ENCODE peak calls at places on chromosome 18, in nine cellular contexts. One of them, this sample, is unnamed.

GRCh38 chr18:58202406-58202730 is 158.3 kb downstream of the NEDD4L start:
- DNase-seq in AG10803: peak
- DNase-seq in right atrium auricular region: no peak
- DNase-seq in fibroblast of the aortic adventitia: no peak
- DNase-seq in left ventricle myocardium inferior: no peak
- DNase-seq in H9: no peak
- DNase-seq in psoas muscle: no peak
- DNase-seq in fibroblast of mammary gland: no peak
- DNase-seq in fibroblast of pulmonary artery: no peak
- DNase-seq in this sample: no peak

GRCh38 chr18:36284671-36285295 is 12.7 kb upstream of the FHOD3 start:
- DNase-seq in H9: peak
- DNase-seq in fibroblast of mammary gland: peak
- DNase-seq in fibroblast of pulmonary artery: peak
- DNase-seq in right atrium auricular region: no peak
- DNase-seq in left ventricle myocardium inferior: no peak
- DNase-seq in AG10803: peak
- DNase-seq in psoas muscle: no peak
- DNase-seq in fibroblast of the aortic adventitia: peak
- DNase-seq in this sample: no peak

GRCh38 chr18:60082790-60083189 is 183.0 kb downstream of the PMAIP1 start:
- DNase-seq in psoas muscle: no peak
- DNase-seq in left ventricle myocardium inferior: no peak
- DNase-seq in fibroblast of pulmonary artery: no peak
- DNase-seq in fibroblast of the aortic adventitia: no peak
- DNase-seq in right atrium auricular region: no peak
- DNase-seq in H9: no peak
- DNase-seq in AG10803: no peak
- DNase-seq in fibroblast of mammary gland: no peak
- DNase-seq in this sample: no peak

GRCh38 chr18:4204151-4204720 is 250.9 kb downstream of the DLGAP1 start:
- DNase-seq in AG10803: no peak
- DNase-seq in right atrium auricular region: no peak
- DNase-seq in fibroblast of mammary gland: no peak
- DNase-seq in H9: no peak
- DNase-seq in left ventricle myocardium inferior: no peak
- DNase-seq in fibroblast of the aortic adventitia: no peak
- DNase-seq in fibroblast of pulmonary artery: no peak
- DNase-seq in psoas muscle: no peak
- DNase-seq in this sample: no peak

GRCh38 chr18:13823707-13824395 is at the start of gene MC5R:
- DNase-seq in fibroblast of mammary gland: peak
- DNase-seq in right atrium auricular region: no peak
- DNase-seq in psoas muscle: peak
- DNase-seq in fibroblast of the aortic adventitia: peak
- DNase-seq in left ventricle myocardium inferior: peak
- DNase-seq in H9: peak
- DNase-seq in AG10803: peak
- DNase-seq in fibroblast of pulmonary artery: peak
- DNase-seq in this sample: peak

GRCh38 chr18:961644-962355 is 57.1 kb downstream of the ADCYAP1 start:
- DNase-seq in AG10803: peak
- DNase-seq in H9: peak
- DNase-seq in left ventricle myocardium inferior: peak
- DNase-seq in fibroblast of pulmonary artery: peak
- DNase-seq in fibroblast of the aortic adventitia: peak
- DNase-seq in fibroblast of mammary gland: peak
- DNase-seq in right atrium auricular region: peak
- DNase-seq in psoas muscle: no peak
- DNase-seq in this sample: peak

GRCh38 chr18:3481696-3482210 is 31.8 kb downstream of the TGIF1 start:
- DNase-seq in fibroblast of mammary gland: peak
- DNase-seq in fibroblast of pulmonary artery: peak
- DNase-seq in H9: peak
- DNase-seq in left ventricle myocardium inferior: no peak
- DNase-seq in fibroblast of the aortic adventitia: peak
- DNase-seq in right atrium auricular region: no peak
- DNase-seq in psoas muscle: no peak
- DNase-seq in AG10803: peak
- DNase-seq in this sample: peak

GRCh38 chr18:70333757-70334156 is 44.9 kb downstream of the SOCS6 start:
- DNase-seq in fibroblast of pulmonary artery: peak
- DNase-seq in AG10803: peak
- DNase-seq in fibroblast of the aortic adventitia: peak
- DNase-seq in psoas muscle: no peak
- DNase-seq in left ventricle myocardium inferior: no peak
- DNase-seq in H9: no peak
- DNase-seq in fibroblast of mammary gland: peak
- DNase-seq in right atrium auricular region: no peak
- DNase-seq in this sample: no peak

GRCh38 chr18:51162617-51163016 is 34.9 kb downstream of the MEX3C start:
- DNase-seq in left ventricle myocardium inferior: no peak
- DNase-seq in fibroblast of mammary gland: no peak
- DNase-seq in fibroblast of the aortic adventitia: no peak
- DNase-seq in AG10803: no peak
- DNase-seq in psoas muscle: no peak
- DNase-seq in right atrium auricular region: no peak
- DNase-seq in fibroblast of pulmonary artery: no peak
- DNase-seq in H9: no peak
- DNase-seq in this sample: no peak

GRCh38 chr18:51168031-51168742 is 29.3 kb downstream of the MEX3C start:
- DNase-seq in AG10803: no peak
- DNase-seq in fibroblast of mammary gland: no peak
- DNase-seq in fibroblast of pulmonary artery: no peak
- DNase-seq in right atrium auricular region: no peak
- DNase-seq in fibroblast of the aortic adventitia: no peak
- DNase-seq in left ventricle myocardium inferior: no peak
- DNase-seq in H9: peak
- DNase-seq in psoas muscle: no peak
- DNase-seq in this sample: no peak

GRCh38 chr18:51165296-51165695 is 32.2 kb downstream of the MEX3C start:
- DNase-seq in fibroblast of pulmonary artery: no peak
- DNase-seq in right atrium auricular region: no peak
- DNase-seq in AG10803: no peak
- DNase-seq in left ventricle myocardium inferior: no peak
- DNase-seq in H9: no peak
- DNase-seq in fibroblast of the aortic adventitia: no peak
- DNase-seq in fibroblast of mammary gland: no peak
- DNase-seq in psoas muscle: no peak
- DNase-seq in this sample: no peak

GRCh38 chr18:51163543-51163942 is 33.9 kb downstream of the MEX3C start:
- DNase-seq in fibroblast of pulmonary artery: no peak
- DNase-seq in psoas muscle: no peak
- DNase-seq in AG10803: no peak
- DNase-seq in fibroblast of mammary gland: no peak
- DNase-seq in fibroblast of the aortic adventitia: no peak
- DNase-seq in H9: no peak
- DNase-seq in left ventricle myocardium inferior: no peak
- DNase-seq in right atrium auricular region: no peak
- DNase-seq in this sample: no peak

GRCh38 chr18:51164327-51165290 is 32.9 kb downstream of the MEX3C start:
- DNase-seq in psoas muscle: no peak
- DNase-seq in H9: no peak
- DNase-seq in fibroblast of mammary gland: no peak
- DNase-seq in AG10803: peak
- DNase-seq in fibroblast of pulmonary artery: no peak
- DNase-seq in right atrium auricular region: no peak
- DNase-seq in left ventricle myocardium inferior: no peak
- DNase-seq in fibroblast of the aortic adventitia: peak
- DNase-seq in this sample: no peak
- TF ChIP-seq CTCF in psoas muscle: no peak
- TF ChIP-seq CTCF in H9: no peak
- TF ChIP-seq CTCF in fibroblast of mammary gland: no peak
- TF ChIP-seq CTCF in AG10803: no peak
- TF ChIP-seq CTCF in fibroblast of pulmonary artery: no peak
- TF ChIP-seq CTCF in right atrium auricular region: no peak
- TF ChIP-seq CTCF in left ventricle myocardium inferior: no peak
- TF ChIP-seq CTCF in fibroblast of the aortic adventitia: no peak
- TF ChIP-seq CTCF in this sample: no peak

GRCh38 chr18:49562481-49563129 is 748 bp downstream of the LIPG start:
- DNase-seq in fibroblast of pulmonary artery: no peak
- DNase-seq in fibroblast of the aortic adventitia: no peak
- DNase-seq in fibroblast of mammary gland: peak
- DNase-seq in right atrium auricular region: no peak
- DNase-seq in H9: peak
- DNase-seq in AG10803: no peak
- DNase-seq in left ventricle myocardium inferior: no peak
- DNase-seq in psoas muscle: no peak
- DNase-seq in this sample: no peak

GRCh38 chr18:49563130-49563540 is 1.3 kb downstream of the LIPG start:
- DNase-seq in right atrium auricular region: no peak
- DNase-seq in fibroblast of the aortic adventitia: no peak
- DNase-seq in fibroblast of mammary gland: peak
- DNase-seq in left ventricle myocardium inferior: no peak
- DNase-seq in psoas muscle: no peak
- DNase-seq in AG10803: no peak
- DNase-seq in fibroblast of pulmonary artery: no peak
- DNase-seq in H9: no peak
- DNase-seq in this sample: no peak

GRCh38 chr18:49561127-49561376 is 805 bp upstream of the LIPG start:
- DNase-seq in fibroblast of mammary gland: peak
- DNase-seq in fibroblast of pulmonary artery: no peak
- DNase-seq in left ventricle myocardium inferior: no peak
- DNase-seq in right atrium auricular region: no peak
- DNase-seq in H9: no peak
- DNase-seq in psoas muscle: no peak
- DNase-seq in fibroblast of the aortic adventitia: no peak
- DNase-seq in AG10803: no peak
- DNase-seq in this sample: no peak

GRCh38 chr18:49560277-49561126 is 1.4 kb upstream of the LIPG start:
- DNase-seq in right atrium auricular region: no peak
- DNase-seq in H9: peak
- DNase-seq in psoas muscle: peak
- DNase-seq in fibroblast of the aortic adventitia: no peak
- DNase-seq in fibroblast of mammary gland: peak
- DNase-seq in fibroblast of pulmonary artery: no peak
- DNase-seq in left ventricle myocardium inferior: no peak
- DNase-seq in AG10803: no peak
- DNase-seq in this sample: peak

GRCh38 chr18:49561377-49562193 is at the start of gene LIPG:
- DNase-seq in H9: peak
- DNase-seq in fibroblast of the aortic adventitia: peak
- DNase-seq in right atrium auricular region: no peak
- DNase-seq in psoas muscle: peak
- DNase-seq in fibroblast of mammary gland: peak
- DNase-seq in fibroblast of pulmonary artery: peak
- DNase-seq in left ventricle myocardium inferior: no peak
- DNase-seq in AG10803: no peak
- DNase-seq in this sample: peak
- TF ChIP-seq CTCF in H9: no peak
- TF ChIP-seq CTCF in fibroblast of the aortic adventitia: no peak
- TF ChIP-seq CTCF in right atrium auricular region: no peak
- TF ChIP-seq CTCF in psoas muscle: no peak
- TF ChIP-seq CTCF in fibroblast of mammary gland: no peak
- TF ChIP-seq CTCF in fibroblast of pulmonary artery: no peak
- TF ChIP-seq CTCF in left ventricle myocardium inferior: no peak
- TF ChIP-seq CTCF in AG10803: no peak
- TF ChIP-seq CTCF in this sample: no peak

GRCh38 chr18:31943895-31944816 is 1.2 kb upstream of the TRAPPC8 start:
- DNase-seq in H9: no peak
- DNase-seq in fibroblast of pulmonary artery: no peak
- DNase-seq in psoas muscle: no peak
- DNase-seq in fibroblast of the aortic adventitia: no peak
- DNase-seq in fibroblast of mammary gland: no peak
- DNase-seq in right atrium auricular region: no peak
- DNase-seq in left ventricle myocardium inferior: no peak
- DNase-seq in AG10803: no peak
- DNase-seq in this sample: no peak

GRCh38 chr18:31946305-31947046 is 3.5 kb upstream of the TRAPPC8 start:
- DNase-seq in fibroblast of the aortic adventitia: no peak
- DNase-seq in fibroblast of pulmonary artery: no peak
- DNase-seq in H9: peak
- DNase-seq in psoas muscle: no peak
- DNase-seq in fibroblast of mammary gland: no peak
- DNase-seq in left ventricle myocardium inferior: no peak
- DNase-seq in right atrium auricular region: no peak
- DNase-seq in AG10803: no peak
- DNase-seq in this sample: no peak

GRCh38 chr18:31941010-31941809 is 1.7 kb downstream of the TRAPPC8 start:
- DNase-seq in psoas muscle: no peak
- DNase-seq in fibroblast of the aortic adventitia: no peak
- DNase-seq in fibroblast of pulmonary artery: no peak
- DNase-seq in H9: no peak
- DNase-seq in fibroblast of mammary gland: no peak
- DNase-seq in left ventricle myocardium inferior: no peak
- DNase-seq in right atrium auricular region: no peak
- DNase-seq in AG10803: no peak
- DNase-seq in this sample: no peak

GRCh38 chr18:31942301-31942998 is 478 bp downstream of the TRAPPC8 start:
- DNase-seq in left ventricle myocardium inferior: no peak
- DNase-seq in fibroblast of pulmonary artery: peak
- DNase-seq in fibroblast of the aortic adventitia: peak
- DNase-seq in psoas muscle: peak
- DNase-seq in right atrium auricular region: no peak
- DNase-seq in H9: peak
- DNase-seq in AG10803: peak
- DNase-seq in fibroblast of mammary gland: peak
- DNase-seq in this sample: peak

DNA sequence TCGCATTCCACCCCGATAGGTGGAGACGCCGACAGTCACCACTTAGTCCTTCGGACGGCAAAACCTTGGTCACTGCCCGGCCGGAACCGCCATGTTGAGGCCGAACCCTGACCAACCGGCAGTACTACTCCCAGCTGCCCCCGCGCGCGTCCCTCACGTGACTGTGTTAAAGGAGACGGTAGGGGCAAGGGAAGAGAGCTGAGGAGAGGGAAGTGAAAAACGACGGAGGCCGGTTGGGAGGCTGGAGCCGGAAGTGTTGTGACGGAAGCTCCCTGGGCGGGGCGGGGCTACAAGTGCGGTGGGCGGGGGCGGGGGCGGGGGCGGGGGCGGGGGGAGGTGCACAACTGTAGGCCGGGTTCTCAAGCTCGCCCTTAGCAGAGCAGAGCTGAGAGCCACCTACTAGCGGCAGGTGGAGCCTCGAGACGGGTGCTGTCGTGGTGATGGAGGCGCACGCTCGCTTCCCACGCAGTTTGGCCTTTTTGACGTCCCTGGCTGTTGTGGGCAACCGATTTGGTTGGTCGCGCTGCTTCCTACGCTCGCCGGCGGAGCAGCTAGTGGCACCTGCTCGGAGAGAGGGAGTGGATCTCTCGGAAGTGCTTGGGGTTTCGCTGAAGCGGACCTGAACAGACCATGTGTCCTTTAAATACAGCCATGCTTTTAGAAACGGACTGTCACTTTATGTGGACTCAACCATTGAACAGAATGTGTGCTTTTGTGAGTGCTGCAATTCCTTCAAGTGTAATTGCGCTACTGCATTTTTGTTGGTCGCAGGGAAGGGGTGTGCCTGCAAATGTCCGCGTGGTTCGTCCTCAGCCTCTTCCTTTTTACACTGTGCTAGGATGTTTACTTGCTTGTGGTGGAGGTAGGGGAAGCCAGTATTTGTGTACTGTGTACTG is at the start of gene TRAPPC8:
- DNase-seq in right atrium auricular region: peak
- DNase-seq in fibroblast of mammary gland: peak
- DNase-seq in left ventricle myocardium inferior: peak
- DNase-seq in fibroblast of the aortic adventitia: peak
- DNase-seq in psoas muscle: peak
- DNase-seq in fibroblast of pulmonary artery: peak
- DNase-seq in AG10803: peak
- DNase-seq in H9: peak
- DNase-seq in this sample: peak
- TF ChIP-seq CTCF in right atrium auricular region: no peak
- TF ChIP-seq CTCF in fibroblast of mammary gland: no peak
- TF ChIP-seq CTCF in left ventricle myocardium inferior: no peak
- TF ChIP-seq CTCF in fibroblast of the aortic adventitia: no peak
- TF ChIP-seq CTCF in psoas muscle: no peak
- TF ChIP-seq CTCF in fibroblast of pulmonary artery: no peak
- TF ChIP-seq CTCF in AG10803: no peak
- TF ChIP-seq CTCF in H9: no peak
- TF ChIP-seq CTCF in this sample: no peak

GRCh38 chr18:52045946-52046345 is 294.1 kb upstream of the DCC start:
- DNase-seq in psoas muscle: no peak
- DNase-seq in right atrium auricular region: no peak
- DNase-seq in fibroblast of pulmonary artery: no peak
- DNase-seq in AG10803: no peak
- DNase-seq in left ventricle myocardium inferior: no peak
- DNase-seq in fibroblast of the aortic adventitia: no peak
- DNase-seq in H9: no peak
- DNase-seq in fibroblast of mammary gland: no peak
- DNase-seq in this sample: no peak
- TF ChIP-seq CTCF in psoas muscle: no peak
- TF ChIP-seq CTCF in right atrium auricular region: no peak
- TF ChIP-seq CTCF in fibroblast of pulmonary artery: no peak
- TF ChIP-seq CTCF in AG10803: no peak
- TF ChIP-seq CTCF in left ventricle myocardium inferior: no peak
- TF ChIP-seq CTCF in fibroblast of the aortic adventitia: no peak
- TF ChIP-seq CTCF in H9: no peak
- TF ChIP-seq CTCF in fibroblast of mammary gland: no peak
- TF ChIP-seq CTCF in this sample: no peak

This sample was measured in glutamatergic neuron.